ENCODE peak calls at places on chromosomes 12 and 14, in four cellular contexts. C is transverse colon; S is kidney epithelial cell; D is stimulated activated CD8-positive, alpha-beta memory T cell treated with anti-CD3 and anti-CD28 coated beads, Interleukin-4, amount 100 ng/mL, for 4 hours. T is an unnamed sample.

GRCh38 chr12:45259732-45260480 is 44.0 kb downstream of the ANO6 start:
- DNase-seq in C (no peak), S (no peak), D (no peak), T (no peak)

GRCh38 chr12:109927622-109928021 is 27.5 kb downstream of the TCHP start:
- DNase-seq in C (peak; percentile 47), S (no peak), D (no peak), T (no peak)

GRCh38 chr12:48828841-48829575 is 10.7 kb downstream of the CACNB3 start:
- DNase-seq in C (no peak), S (no peak), D (no peak), T (no peak)

GRCh38 chr12:77433799-77434198 is 368.4 kb upstream of the E2F7 start:
- DNase-seq in C (no peak), S (no peak), D (no peak), T (no peak)

GRCh38 chr14:31945074-31945613 is 132.0 kb upstream of the ARHGAP5 start:
- DNase-seq in C (peak; percentile 61), S (no peak), D (no peak), T (no peak)

GRCh38 chr12:11860026-11860425 is 210.6 kb downstream of the ETV6 start:
- DNase-seq in C (no peak), S (no peak), D (no peak), T (no peak)

GRCh38 chr14:104955396-104955770 is 22.8 kb downstream of the AHNAK2 start:
- DNase-seq in C (no peak), S (no peak), D (no peak), T (no peak)

GRCh38 chr12:130970165-130970907 is 16.6 kb downstream of the ADGRD1 start:
- DNase-seq in C (no peak), S (no peak), D (no peak), T (no peak)

GRCh38 chr14:57346741-57347140 is 43.6 kb upstream of the NAA30 start:
- DNase-seq in C (no peak), S (no peak), D (no peak), T (no peak)

GRCh38 chr12:31440134-31440533 is 114.2 kb upstream of the SINHCAF start:
- DNase-seq in C (no peak), S (no peak), D (no peak), T (no peak)

GRCh38 chr12:65935906-65936528 is 111.7 kb downstream of the HMGA2 start:
- DNase-seq in C (no peak), S (no peak), D (no peak), T (no peak)

GRCh38 chr14:99863059-99863458 is 69.8 kb downstream of the EML1 start:
- DNase-seq in C (no peak), S (no peak), D (no peak), T (no peak)

GRCh38 chr14:58104808-58105207 is 47.2 kb downstream of the ARMH4 start:
- DNase-seq in C (no peak), S (peak; percentile 28), D (no peak), T (no peak)

GRCh38 chr12:117091758-117092510 is 7.3 kb downstream of the TESC start:
- DNase-seq in C (no peak), S (no peak), D (no peak), T (no peak)

GRCh38 chr14:76294876-76295275 is 81.1 kb upstream of the ESRRB start:
- DNase-seq in C (no peak), S (no peak), D (no peak), T (no peak)

GRCh38 chr12:54390668-54391551 is 6.4 kb upstream of the ZNF385A start:
- DNase-seq in C (peak; percentile 69), S (no peak), D (peak; percentile 46), T (no peak)

GRCh38 chr14:74437654-74438053 is 11.6 kb upstream of the SYNDIG1L start:
- DNase-seq in C (no peak), S (no peak), D (no peak), T (no peak)

GRCh38 chr12:39621670-39622069 is 2.1 kb upstream of the ABCD2 start:
- DNase-seq in C (no peak), S (no peak), D (no peak), T (no peak)

GRCh38 chr12:15682826-15683225 is 106.4 kb downstream of the EPS8 start:
- DNase-seq in C (no peak), S (no peak), D (no peak), T (no peak)

GRCh38 chr12:15364221-15365170 is 42.2 kb downstream of the PTPRO start:
- DNase-seq in C (no peak), S (no peak), D (no peak), T (no peak)

GRCh38 chr14:84254205-84254788 is 1275.6 kb upstream of the FLRT2 start:
- DNase-seq in C (no peak), S (no peak), D (no peak), T (no peak)

GRCh38 chr14:21077672-21078071 is 7.6 kb downstream of the ARHGEF40 start:
- DNase-seq in C (no peak), S (no peak), D (no peak), T (no peak)